ENCODE peak calls at places on chromosome 21, in eight cellular contexts. Y is tibial nerve, R is RWPE1, C is cardiac muscle cell, Z is adipocyte, G is iPS-NIHi11, Q is fibroblast of mammary gland, W is Peyer's patch. M is an unnamed sample.

GRCh38 chr21:26835027-26835713 is 10.0 kb downstream of the ADAMTS1 start:
- DNase-seq in Y (no peak), R (peak), C (no peak), Z (peak), G (no peak), Q (peak), W (no peak), M (no peak)

GRCh38 chr21:23613014-23613413 is 1994.3 kb downstream of the MRPL39 start:
- DNase-seq in Y (no peak), R (no peak), C (no peak), Z (no peak), G (no peak), Q (no peak), W (no peak), M (no peak)

GRCh38 chr21:25967566-25968438 is 202.8 kb downstream of the APP start:
- DNase-seq in Y (no peak), R (no peak), C (no peak), Z (no peak), G (no peak), Q (no peak), W (no peak), M (peak)

GRCh38 chr21:43323244-43324005 is 103.5 kb downstream of the SIK1 start:
- DNase-seq in Y (no peak), R (no peak), C (no peak), Z (no peak), G (no peak), Q (no peak), W (no peak), M (no peak)

GRCh38 chr21:42648606-42649005 is 4.8 kb upstream of the PDE9A start:
- DNase-seq in Y (no peak), R (no peak), C (no peak), Z (no peak), G (no peak), Q (no peak), W (no peak), M (no peak)

GRCh38 chr21:21084179-21084578 is 86.0 kb downstream of the NCAM2 start:
- DNase-seq in Y (no peak), R (no peak), C (no peak), Z (peak), G (no peak), Q (no peak), W (no peak), M (no peak)

GRCh38 chr21:42073140-42074099 is 2.3 kb downstream of the UMODL1 start:
- DNase-seq in Y (no peak), R (no peak), C (no peak), Z (no peak), G (no peak), Q (no peak), W (no peak), M (no peak)

GRCh38 chr21:33289199-33289819 is 23.1 kb downstream of the IL10RB start:
- DNase-seq in Y (no peak), R (no peak), C (no peak), Z (peak), G (no peak), Q (peak), W (no peak), M (no peak)

GRCh38 chr21:45931397-45931969 is 50.1 kb upstream of the COL6A1 start:
- DNase-seq in Y (no peak), R (no peak), C (no peak), Z (no peak), G (no peak), Q (no peak), W (no peak), M (no peak)

GRCh38 chr21:31780944-31781343 is 49.0 kb upstream of the SCAF4 start:
- DNase-seq in Y (no peak), R (peak), C (no peak), Z (peak), G (no peak), Q (no peak), W (no peak), M (no peak)

GRCh38 chr21:33023574-33024277 is 2.0 kb upstream of the OLIG2 start:
- DNase-seq in Y (no peak), R (no peak), C (no peak), Z (no peak), G (no peak), Q (no peak), W (no peak), M (no peak)

GRCh38 chr21:38804617-38805281 is 980 bp upstream of the ETS2 start:
- DNase-seq in Y (peak), R (no peak), C (peak), Z (peak), G (peak), Q (peak), W (peak), M (peak)

GRCh38 chr21:41712730-41713129 is 54.1 kb downstream of the RIPK4 start:
- DNase-seq in Y (no peak), R (no peak), C (no peak), Z (no peak), G (no peak), Q (no peak), W (no peak), M (no peak)

GRCh38 chr21:26148071-26148470 is 22.5 kb downstream of the APP start:
- DNase-seq in Y (no peak), R (no peak), C (peak), Z (peak), G (peak), Q (no peak), W (no peak), M (no peak)

GRCh38 chr21:41927727-41928409 is 25.9 kb downstream of the C2CD2 start:
- DNase-seq in Y (no peak), R (no peak), C (no peak), Z (no peak), G (no peak), Q (no peak), W (no peak), M (peak)

GRCh38 chr21:42234464-42235241 is 15.7 kb downstream of the ABCG1 start:
- DNase-seq in Y (no peak), R (peak), C (peak), Z (no peak), G (peak), Q (no peak), W (peak), M (no peak)